ENCODE peak calls at places on chromosome 16, in ten cellular contexts. One of them, this sample, is unnamed.

GRCh38 chr16:66205287-66206167 is 161.0 kb upstream of the CDH5 start:
- DNase-seq in kidney glomerular epithelial cell: no peak
- DNase-seq in T1000: no peak
- DNase-seq in osteocyte: peak
- DNase-seq in NT2/D1: no peak
- DNase-seq in pancreas: no peak
- DNase-seq in HEK293T: no peak
- DNase-seq in smooth muscle cell of the brain vasculature: no peak
- DNase-seq in A549: no peak
- DNase-seq in cardiac muscle cell: peak
- DNase-seq in this sample: no peak

GRCh38 chr16:75296606-75297005 is 45.2 kb upstream of the BCAR1 start:
- DNase-seq in kidney glomerular epithelial cell: no peak
- DNase-seq in T1000: no peak
- DNase-seq in osteocyte: no peak
- DNase-seq in NT2/D1: no peak
- DNase-seq in pancreas: peak
- DNase-seq in HEK293T: no peak
- DNase-seq in smooth muscle cell of the brain vasculature: no peak
- DNase-seq in A549: no peak
- DNase-seq in cardiac muscle cell: peak
- DNase-seq in this sample: no peak

GRCh38 chr16:2035431-2036199 is 8.9 kb downstream of the NHERF2 start:
- DNase-seq in kidney glomerular epithelial cell: peak
- DNase-seq in T1000: peak
- DNase-seq in osteocyte: peak
- DNase-seq in NT2/D1: no peak
- DNase-seq in pancreas: no peak
- DNase-seq in HEK293T: no peak
- DNase-seq in smooth muscle cell of the brain vasculature: peak
- DNase-seq in A549: no peak
- DNase-seq in cardiac muscle cell: peak
- DNase-seq in this sample: peak

GRCh38 chr16:87436225-87437172 is 44.4 kb downstream of the MAP1LC3B start:
- DNase-seq in kidney glomerular epithelial cell: no peak
- DNase-seq in T1000: no peak
- DNase-seq in osteocyte: no peak
- DNase-seq in NT2/D1: no peak
- DNase-seq in pancreas: no peak
- DNase-seq in HEK293T: no peak
- DNase-seq in smooth muscle cell of the brain vasculature: no peak
- DNase-seq in A549: no peak
- DNase-seq in cardiac muscle cell: peak
- DNase-seq in this sample: no peak

GRCh38 chr16:71426069-71426879 is 15.6 kb downstream of the TLE7 start:
- DNase-seq in kidney glomerular epithelial cell: peak
- DNase-seq in T1000: no peak
- DNase-seq in osteocyte: no peak
- DNase-seq in NT2/D1: peak
- DNase-seq in pancreas: peak
- DNase-seq in HEK293T: peak
- DNase-seq in smooth muscle cell of the brain vasculature: peak
- DNase-seq in A549: peak
- DNase-seq in cardiac muscle cell: peak
- DNase-seq in this sample: no peak

GRCh38 chr16:28311913-28312312 is 19.6 kb downstream of the SBK1 start:
- DNase-seq in kidney glomerular epithelial cell: no peak
- DNase-seq in T1000: no peak
- DNase-seq in osteocyte: no peak
- DNase-seq in NT2/D1: no peak
- DNase-seq in pancreas: no peak
- DNase-seq in HEK293T: no peak
- DNase-seq in smooth muscle cell of the brain vasculature: no peak
- DNase-seq in A549: no peak
- DNase-seq in cardiac muscle cell: no peak
- DNase-seq in this sample: no peak

GRCh38 chr16:73878616-73879015 is 418.0 kb upstream of the PSMD7 start:
- DNase-seq in kidney glomerular epithelial cell: peak
- DNase-seq in T1000: no peak
- DNase-seq in osteocyte: no peak
- DNase-seq in NT2/D1: peak
- DNase-seq in pancreas: no peak
- DNase-seq in HEK293T: peak
- DNase-seq in smooth muscle cell of the brain vasculature: peak
- DNase-seq in A549: peak
- DNase-seq in cardiac muscle cell: peak
- DNase-seq in this sample: peak

GRCh38 chr16:81711609-81712329 is 67.3 kb upstream of the PLCG2 start:
- DNase-seq in kidney glomerular epithelial cell: peak
- DNase-seq in T1000: peak
- DNase-seq in osteocyte: peak
- DNase-seq in NT2/D1: no peak
- DNase-seq in pancreas: no peak
- DNase-seq in HEK293T: no peak
- DNase-seq in smooth muscle cell of the brain vasculature: peak
- DNase-seq in A549: peak
- DNase-seq in cardiac muscle cell: peak
- DNase-seq in this sample: peak

GRCh38 chr16:55279598-55279997 is 44.4 kb upstream of the IRX6 start:
- DNase-seq in kidney glomerular epithelial cell: no peak
- DNase-seq in T1000: no peak
- DNase-seq in osteocyte: no peak
- DNase-seq in NT2/D1: no peak
- DNase-seq in pancreas: no peak
- DNase-seq in HEK293T: no peak
- DNase-seq in smooth muscle cell of the brain vasculature: no peak
- DNase-seq in A549: no peak
- DNase-seq in cardiac muscle cell: no peak
- DNase-seq in this sample: no peak

GRCh38 chr16:74743668-74744299 is 30.8 kb downstream of the FA2H start:
- DNase-seq in kidney glomerular epithelial cell: peak
- DNase-seq in T1000: peak
- DNase-seq in osteocyte: no peak
- DNase-seq in NT2/D1: no peak
- DNase-seq in pancreas: peak
- DNase-seq in HEK293T: peak
- DNase-seq in smooth muscle cell of the brain vasculature: no peak
- DNase-seq in A549: peak
- DNase-seq in cardiac muscle cell: peak
- DNase-seq in this sample: peak

GRCh38 chr16:88713054-88713453 is 6.8 kb downstream of the CTU2 start:
- DNase-seq in kidney glomerular epithelial cell: no peak
- DNase-seq in T1000: no peak
- DNase-seq in osteocyte: no peak
- DNase-seq in NT2/D1: no peak
- DNase-seq in pancreas: no peak
- DNase-seq in HEK293T: no peak
- DNase-seq in smooth muscle cell of the brain vasculature: no peak
- DNase-seq in A549: no peak
- DNase-seq in cardiac muscle cell: no peak
- DNase-seq in this sample: no peak

GRCh38 chr16:17483266-17483864 is 12.6 kb upstream of the XYLT1 start:
- DNase-seq in kidney glomerular epithelial cell: peak
- DNase-seq in T1000: no peak
- DNase-seq in osteocyte: no peak
- DNase-seq in NT2/D1: no peak
- DNase-seq in pancreas: no peak
- DNase-seq in HEK293T: no peak
- DNase-seq in smooth muscle cell of the brain vasculature: no peak
- DNase-seq in A549: no peak
- DNase-seq in cardiac muscle cell: no peak
- DNase-seq in this sample: no peak

GRCh38 chr16:89697161-89697615 is 4.3 kb downstream of the SPATA2L start:
- DNase-seq in kidney glomerular epithelial cell: no peak
- DNase-seq in T1000: no peak
- DNase-seq in osteocyte: no peak
- DNase-seq in NT2/D1: no peak
- DNase-seq in pancreas: no peak
- DNase-seq in HEK293T: no peak
- DNase-seq in smooth muscle cell of the brain vasculature: no peak
- DNase-seq in A549: no peak
- DNase-seq in cardiac muscle cell: no peak
- DNase-seq in this sample: no peak

GRCh38 chr16:49346459-49346858 is 27.1 kb upstream of the C16orf78 start:
- DNase-seq in kidney glomerular epithelial cell: no peak
- DNase-seq in T1000: no peak
- DNase-seq in osteocyte: no peak
- DNase-seq in NT2/D1: no peak
- DNase-seq in pancreas: no peak
- DNase-seq in HEK293T: no peak
- DNase-seq in smooth muscle cell of the brain vasculature: no peak
- DNase-seq in A549: no peak
- DNase-seq in cardiac muscle cell: no peak
- DNase-seq in this sample: no peak

GRCh38 chr16:57141822-57142631 is 43.8 kb downstream of the PSME3IP1 start:
- DNase-seq in kidney glomerular epithelial cell: no peak
- DNase-seq in T1000: no peak
- DNase-seq in osteocyte: no peak
- DNase-seq in NT2/D1: no peak
- DNase-seq in pancreas: no peak
- DNase-seq in HEK293T: no peak
- DNase-seq in smooth muscle cell of the brain vasculature: no peak
- DNase-seq in A549: no peak
- DNase-seq in cardiac muscle cell: no peak
- DNase-seq in this sample: no peak

GRCh38 chr16:89201467-89202377 is 1.4 kb upstream of the SLC22A31 start:
- DNase-seq in kidney glomerular epithelial cell: no peak
- DNase-seq in T1000: peak
- DNase-seq in osteocyte: no peak
- DNase-seq in NT2/D1: peak
- DNase-seq in pancreas: peak
- DNase-seq in HEK293T: peak
- DNase-seq in smooth muscle cell of the brain vasculature: no peak
- DNase-seq in A549: peak
- DNase-seq in cardiac muscle cell: peak
- DNase-seq in this sample: no peak

GRCh38 chr16:85908444-85908843 is 9.5 kb downstream of the IRF8 start:
- DNase-seq in kidney glomerular epithelial cell: no peak
- DNase-seq in T1000: no peak
- DNase-seq in osteocyte: no peak
- DNase-seq in NT2/D1: no peak
- DNase-seq in pancreas: no peak
- DNase-seq in HEK293T: no peak
- DNase-seq in smooth muscle cell of the brain vasculature: no peak
- DNase-seq in A549: no peak
- DNase-seq in cardiac muscle cell: no peak
- DNase-seq in this sample: no peak

GRCh38 chr16:854808-855410 is 54.4 kb upstream of the GNG13 start:
- DNase-seq in kidney glomerular epithelial cell: no peak
- DNase-seq in T1000: no peak
- DNase-seq in osteocyte: no peak
- DNase-seq in NT2/D1: no peak
- DNase-seq in pancreas: no peak
- DNase-seq in HEK293T: no peak
- DNase-seq in smooth muscle cell of the brain vasculature: no peak
- DNase-seq in A549: no peak
- DNase-seq in cardiac muscle cell: no peak
- DNase-seq in this sample: no peak

GRCh38 chr16:58393138-58393504 is 850 bp downstream of the GINS3 start:
- DNase-seq in kidney glomerular epithelial cell: no peak
- DNase-seq in T1000: no peak
- DNase-seq in osteocyte: no peak
- DNase-seq in NT2/D1: no peak
- DNase-seq in pancreas: no peak
- DNase-seq in HEK293T: peak
- DNase-seq in smooth muscle cell of the brain vasculature: no peak
- DNase-seq in A549: peak
- DNase-seq in cardiac muscle cell: peak
- DNase-seq in this sample: peak

GRCh38 chr16:58882292-58882691 is 148.2 kb upstream of the GOT2 start:
- DNase-seq in kidney glomerular epithelial cell: no peak
- DNase-seq in T1000: no peak
- DNase-seq in osteocyte: no peak
- DNase-seq in NT2/D1: no peak
- DNase-seq in pancreas: no peak
- DNase-seq in HEK293T: no peak
- DNase-seq in smooth muscle cell of the brain vasculature: no peak
- DNase-seq in A549: no peak
- DNase-seq in cardiac muscle cell: no peak
- DNase-seq in this sample: no peak

GRCh38 chr16:54320895-54321294 is 34.3 kb upstream of the IRX3 start:
- DNase-seq in kidney glomerular epithelial cell: no peak
- DNase-seq in T1000: no peak
- DNase-seq in osteocyte: no peak
- DNase-seq in NT2/D1: peak
- DNase-seq in pancreas: no peak
- DNase-seq in HEK293T: no peak
- DNase-seq in smooth muscle cell of the brain vasculature: no peak
- DNase-seq in A549: no peak
- DNase-seq in cardiac muscle cell: no peak
- DNase-seq in this sample: no peak

GRCh38 chr16:2954228-2954627 is 9.8 kb upstream of the KREMEN2 start:
- DNase-seq in kidney glomerular epithelial cell: no peak
- DNase-seq in T1000: no peak
- DNase-seq in osteocyte: no peak
- DNase-seq in NT2/D1: no peak
- DNase-seq in pancreas: no peak
- DNase-seq in HEK293T: no peak
- DNase-seq in smooth muscle cell of the brain vasculature: no peak
- DNase-seq in A549: no peak
- DNase-seq in cardiac muscle cell: no peak
- DNase-seq in this sample: no peak

GRCh38 chr16:68235882-68236803 is at the start of gene ESRP2:
- DNase-seq in kidney glomerular epithelial cell: no peak
- DNase-seq in T1000: no peak
- DNase-seq in osteocyte: no peak
- DNase-seq in NT2/D1: no peak
- DNase-seq in pancreas: peak
- DNase-seq in HEK293T: no peak
- DNase-seq in smooth muscle cell of the brain vasculature: no peak
- DNase-seq in A549: no peak
- DNase-seq in cardiac muscle cell: no peak
- DNase-seq in this sample: no peak

GRCh38 chr16:59047114-59047513 is 313.0 kb upstream of the GOT2 start:
- DNase-seq in kidney glomerular epithelial cell: no peak
- DNase-seq in T1000: no peak
- DNase-seq in osteocyte: no peak
- DNase-seq in NT2/D1: no peak
- DNase-seq in pancreas: no peak
- DNase-seq in HEK293T: no peak
- DNase-seq in smooth muscle cell of the brain vasculature: no peak
- DNase-seq in A549: no peak
- DNase-seq in cardiac muscle cell: no peak
- DNase-seq in this sample: no peak

This sample was measured in H54.